ENCODE peak calls at places on chromosome 13, in six cellular contexts. One of them, this sample, is unnamed.

GRCh38 chr13:30113983-30114491 is 193.3 kb downstream of the KATNAL1 start:
- DNase-seq in A549: no peak
- DNase-seq in heart left ventricle: no peak
- DNase-seq in fibroblast of lung: no peak
- DNase-seq in PC-3: no peak
- DNase-seq in left lung: peak
- DNase-seq in this sample: no peak

GRCh38 chr13:39776439-39776838 is 121.0 kb downstream of the COG6 start:
- DNase-seq in A549: peak
- DNase-seq in heart left ventricle: no peak
- DNase-seq in fibroblast of lung: peak
- DNase-seq in PC-3: peak
- DNase-seq in left lung: no peak
- DNase-seq in this sample: no peak

GRCh38 chr13:21149568-21149967 is 26.8 kb downstream of the SKA3 start:
- DNase-seq in A549: no peak
- DNase-seq in heart left ventricle: no peak
- DNase-seq in fibroblast of lung: peak
- DNase-seq in PC-3: no peak
- DNase-seq in left lung: no peak
- DNase-seq in this sample: no peak

GRCh38 chr13:21466527-21466926 is 7.4 kb upstream of the ZDHHC20 start:
- DNase-seq in A549: no peak
- DNase-seq in heart left ventricle: no peak
- DNase-seq in fibroblast of lung: no peak
- DNase-seq in PC-3: no peak
- DNase-seq in left lung: no peak
- DNase-seq in this sample: no peak

GRCh38 chr13:105642511-105642958 is 892.9 kb downstream of the EFNB2 start:
- DNase-seq in A549: peak
- DNase-seq in heart left ventricle: no peak
- DNase-seq in fibroblast of lung: peak
- DNase-seq in PC-3: peak
- DNase-seq in left lung: no peak
- DNase-seq in this sample: no peak

GRCh38 chr13:94706854-94707399 is 5.4 kb downstream of the SOX21 start:
- DNase-seq in A549: no peak
- DNase-seq in heart left ventricle: no peak
- DNase-seq in fibroblast of lung: no peak
- DNase-seq in PC-3: no peak
- DNase-seq in left lung: no peak
- DNase-seq in this sample: no peak

GRCh38 chr13:21175656-21176194 is 627 bp downstream of the SKA3 start:
- DNase-seq in A549: no peak
- DNase-seq in heart left ventricle: no peak
- DNase-seq in fibroblast of lung: peak
- DNase-seq in PC-3: no peak
- DNase-seq in left lung: no peak
- DNase-seq in this sample: no peak

GRCh38 chr13:83881917-83882625 is at the start of gene SLITRK1:
- DNase-seq in A549: peak
- DNase-seq in heart left ventricle: no peak
- DNase-seq in fibroblast of lung: peak
- DNase-seq in PC-3: no peak
- DNase-seq in left lung: no peak
- DNase-seq in this sample: peak

GRCh38 chr13:73040968-73041580 is 17.7 kb upstream of the KLF5 start:
- DNase-seq in A549: peak
- DNase-seq in heart left ventricle: no peak
- DNase-seq in fibroblast of lung: no peak
- DNase-seq in PC-3: peak
- DNase-seq in left lung: no peak
- DNase-seq in this sample: no peak

GRCh38 chr13:47334173-47334572 is 437.3 kb upstream of the HTR2A start:
- DNase-seq in A549: no peak
- DNase-seq in heart left ventricle: no peak
- DNase-seq in fibroblast of lung: peak
- DNase-seq in PC-3: peak
- DNase-seq in left lung: no peak
- DNase-seq in this sample: no peak

GRCh38 chr13:89550842-89551422 is 1796.6 kb upstream of the MIR17HG start:
- DNase-seq in A549: no peak
- DNase-seq in heart left ventricle: no peak
- DNase-seq in fibroblast of lung: peak
- DNase-seq in PC-3: peak
- DNase-seq in left lung: no peak
- DNase-seq in this sample: peak

GRCh38 chr13:81350056-81350455 is 1009.1 kb upstream of the SPRY2 start:
- DNase-seq in A549: no peak
- DNase-seq in heart left ventricle: no peak
- DNase-seq in fibroblast of lung: no peak
- DNase-seq in PC-3: no peak
- DNase-seq in left lung: no peak
- DNase-seq in this sample: no peak

GRCh38 chr13:50357136-50357535 is 341.9 kb downstream of the KCNRG start:
- DNase-seq in A549: no peak
- DNase-seq in heart left ventricle: no peak
- DNase-seq in fibroblast of lung: no peak
- DNase-seq in PC-3: no peak
- DNase-seq in left lung: no peak
- DNase-seq in this sample: no peak

GRCh38 chr13:110298566-110299321 is 8.2 kb downstream of the COL4A1 start:
- DNase-seq in A549: no peak
- DNase-seq in heart left ventricle: peak
- DNase-seq in fibroblast of lung: no peak
- DNase-seq in PC-3: no peak
- DNase-seq in left lung: no peak
- DNase-seq in this sample: no peak

GRCh38 chr13:62014299-62014698 is 598.6 kb upstream of the PCDH20 start:
- DNase-seq in A549: peak
- DNase-seq in heart left ventricle: no peak
- DNase-seq in fibroblast of lung: peak
- DNase-seq in PC-3: peak
- DNase-seq in left lung: no peak
- DNase-seq in this sample: peak

GRCh38 chr13:99572921-99573320 is 71.6 kb downstream of the TM9SF2 start:
- DNase-seq in A549: no peak
- DNase-seq in heart left ventricle: no peak
- DNase-seq in fibroblast of lung: peak
- DNase-seq in PC-3: no peak
- DNase-seq in left lung: no peak
- DNase-seq in this sample: no peak

GRCh38 chr13:65872448-65872847 is 1357.7 kb downstream of the PCDH9 start:
- DNase-seq in A549: no peak
- DNase-seq in heart left ventricle: no peak
- DNase-seq in fibroblast of lung: peak
- DNase-seq in PC-3: no peak
- DNase-seq in left lung: no peak
- DNase-seq in this sample: no peak

GRCh38 chr13:33258437-33259193 is 26.9 kb downstream of the STARD13 start:
- DNase-seq in A549: no peak
- DNase-seq in heart left ventricle: no peak
- DNase-seq in fibroblast of lung: peak
- DNase-seq in PC-3: no peak
- DNase-seq in left lung: no peak
- DNase-seq in this sample: no peak
- H3K27ac ChIP-seq in A549: peak
- H3K27ac ChIP-seq in heart left ventricle: peak
- H3K27ac ChIP-seq in fibroblast of lung: peak
- H3K27ac ChIP-seq in PC-3: no peak
- H3K27ac ChIP-seq in left lung: peak
- H3K27ac ChIP-seq in this sample: no peak

GRCh38 chr13:26425439-26426358 is 131.8 kb upstream of the WASF3 start:
- DNase-seq in A549: no peak
- DNase-seq in heart left ventricle: no peak
- DNase-seq in fibroblast of lung: peak
- DNase-seq in PC-3: peak
- DNase-seq in left lung: peak
- DNase-seq in this sample: no peak
- H3K27ac ChIP-seq in A549: no peak
- H3K27ac ChIP-seq in heart left ventricle: peak
- H3K27ac ChIP-seq in fibroblast of lung: no peak
- H3K27ac ChIP-seq in PC-3: no peak
- H3K27ac ChIP-seq in left lung: no peak
- H3K27ac ChIP-seq in this sample: no peak

GRCh38 chr13:41236369-41236768 is 27.0 kb downstream of the MTRF1 start:
- DNase-seq in A549: no peak
- DNase-seq in heart left ventricle: no peak
- DNase-seq in fibroblast of lung: no peak
- DNase-seq in PC-3: no peak
- DNase-seq in left lung: no peak
- DNase-seq in this sample: no peak
- H3K27ac ChIP-seq in A549: no peak
- H3K27ac ChIP-seq in heart left ventricle: no peak
- H3K27ac ChIP-seq in fibroblast of lung: no peak
- H3K27ac ChIP-seq in PC-3: no peak
- H3K27ac ChIP-seq in left lung: no peak
- H3K27ac ChIP-seq in this sample: no peak

DNA sequence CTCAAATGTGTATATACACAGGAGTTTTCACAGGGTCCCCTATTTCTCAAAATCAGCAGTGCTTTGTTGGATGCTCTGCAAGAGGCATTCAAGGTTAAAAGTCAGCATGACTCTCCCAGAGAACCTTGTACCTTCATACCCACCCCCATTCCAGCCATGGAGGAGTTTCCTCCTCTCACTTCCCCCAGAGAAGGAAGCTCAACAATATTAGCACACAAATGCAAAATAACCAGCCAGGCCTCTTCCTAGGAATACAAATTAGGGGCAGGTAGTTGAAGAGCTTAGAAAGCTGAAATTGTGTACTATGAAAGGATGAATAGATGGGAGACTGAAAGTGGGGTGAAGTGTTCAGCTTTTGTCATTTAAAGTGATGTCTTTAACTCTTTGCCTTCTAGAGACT is 43.8 kb downstream of the SPRY2 start:
- DNase-seq in A549: no peak
- DNase-seq in heart left ventricle: no peak
- DNase-seq in fibroblast of lung: no peak
- DNase-seq in PC-3: no peak
- DNase-seq in left lung: no peak
- DNase-seq in this sample: no peak
- H3K27ac ChIP-seq in A549: no peak
- H3K27ac ChIP-seq in heart left ventricle: no peak
- H3K27ac ChIP-seq in fibroblast of lung: no peak
- H3K27ac ChIP-seq in PC-3: no peak
- H3K27ac ChIP-seq in left lung: no peak
- H3K27ac ChIP-seq in this sample: no peak

DNA sequence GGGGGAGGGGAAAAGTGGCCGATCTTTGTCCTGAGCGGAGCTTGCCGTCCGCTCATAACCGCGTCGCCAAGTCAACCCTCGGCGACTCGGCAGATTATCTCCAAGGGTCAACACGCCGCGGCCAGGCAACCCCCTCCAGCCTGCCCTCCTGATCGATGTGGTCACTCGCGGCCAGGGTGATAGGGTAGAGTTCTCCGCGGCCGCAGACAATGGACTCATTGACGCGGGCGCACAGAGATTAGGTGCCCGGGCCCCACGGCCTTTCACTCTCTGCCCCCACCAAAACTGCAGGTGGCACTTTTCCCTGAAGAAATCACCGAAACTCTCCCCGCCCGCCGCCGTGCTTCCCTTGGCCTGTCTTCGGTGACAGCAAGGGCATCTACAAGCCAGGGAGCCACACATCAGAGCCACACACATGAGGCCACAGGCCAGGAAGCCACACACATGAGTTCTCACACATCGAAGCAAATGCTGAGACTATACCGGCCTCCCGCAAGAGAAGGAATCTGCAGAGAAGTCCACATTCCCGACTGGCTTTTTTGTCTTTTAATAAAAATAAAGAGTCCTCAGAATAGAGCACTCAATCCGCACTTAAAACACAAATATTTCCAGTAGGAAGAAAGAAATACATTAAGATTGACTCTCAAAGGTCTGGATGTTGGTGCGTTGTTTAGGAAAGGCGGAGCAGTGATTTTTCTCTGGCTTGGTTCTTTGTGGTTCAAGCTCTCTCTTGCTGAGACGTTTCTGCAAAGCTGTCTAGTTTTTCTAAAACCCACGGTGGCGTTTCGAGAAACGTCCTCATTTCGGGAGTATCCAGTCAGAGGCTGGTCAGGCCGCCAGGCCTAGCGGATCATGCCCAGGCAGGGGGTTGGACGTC is 1.5 kb upstream of the PDX1 start:
- DNase-seq in A549: no peak
- DNase-seq in heart left ventricle: no peak
- DNase-seq in fibroblast of lung: no peak
- DNase-seq in PC-3: no peak
- DNase-seq in left lung: no peak
- DNase-seq in this sample: no peak
- H3K27ac ChIP-seq in A549: no peak
- H3K27ac ChIP-seq in heart left ventricle: no peak
- H3K27ac ChIP-seq in fibroblast of lung: no peak
- H3K27ac ChIP-seq in PC-3: no peak
- H3K27ac ChIP-seq in left lung: no peak
- H3K27ac ChIP-seq in this sample: no peak

DNA sequence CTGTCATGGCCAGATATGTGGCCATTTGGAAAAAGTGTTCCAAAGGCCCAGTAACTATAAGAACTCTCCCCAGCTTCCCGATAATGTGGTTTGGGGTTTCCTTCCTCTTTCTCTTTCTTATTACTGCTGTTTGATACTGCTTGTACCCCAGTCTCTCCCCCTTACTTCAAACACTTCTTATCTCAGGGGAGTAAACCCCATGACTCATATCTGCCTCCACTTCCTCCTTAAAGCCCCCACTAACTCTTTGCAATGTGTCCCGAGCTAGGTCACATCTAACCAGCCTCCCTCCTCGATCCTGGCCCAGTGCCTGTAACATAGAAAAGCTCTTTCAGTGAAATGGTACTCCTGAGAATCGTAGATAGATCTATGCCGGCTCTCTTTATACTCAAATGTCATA is 82.4 kb upstream of the STARD13 start:
- DNase-seq in A549: no peak
- DNase-seq in heart left ventricle: no peak
- DNase-seq in fibroblast of lung: no peak
- DNase-seq in PC-3: no peak
- DNase-seq in left lung: no peak
- DNase-seq in this sample: no peak
- H3K27ac ChIP-seq in A549: no peak
- H3K27ac ChIP-seq in heart left ventricle: no peak
- H3K27ac ChIP-seq in fibroblast of lung: no peak
- H3K27ac ChIP-seq in PC-3: no peak
- H3K27ac ChIP-seq in left lung: peak
- H3K27ac ChIP-seq in this sample: no peak

GRCh38 chr13:114058051-114058867 is 74.2 kb downstream of the RASA3 start:
- DNase-seq in A549: no peak
- DNase-seq in heart left ventricle: no peak
- DNase-seq in fibroblast of lung: no peak
- DNase-seq in PC-3: no peak
- DNase-seq in left lung: no peak
- DNase-seq in this sample: no peak
- H3K27ac ChIP-seq in A549: no peak
- H3K27ac ChIP-seq in heart left ventricle: no peak
- H3K27ac ChIP-seq in fibroblast of lung: no peak
- H3K27ac ChIP-seq in PC-3: no peak
- H3K27ac ChIP-seq in left lung: peak
- H3K27ac ChIP-seq in this sample: peak